ENCODE peak calls at places on chromosomes 6 and 20, in seven cellular contexts. One of them, this sample, is unnamed.

GRCh38 chr6:113464959-113465358 is 392.2 kb upstream of the MARCKS start:
- DNase-seq in aorta: no peak
- DNase-seq in psoas muscle: no peak
- DNase-seq in A549: peak; percentile 3
- DNase-seq in effector memory CD4-positive, alpha-beta T cell: no peak
- DNase-seq in CD8-positive, alpha-beta T cell: no peak
- DNase-seq in cardiac muscle cell: no peak
- DNase-seq in this sample: no peak

GRCh38 chr6:12119085-12119588 is 107.0 kb downstream of the HIVEP1 start:
- DNase-seq in cardiac muscle cell: no peak
- DNase-seq in A549: peak; percentile 28
- DNase-seq in psoas muscle: no peak
- DNase-seq in aorta: no peak
- DNase-seq in effector memory CD4-positive, alpha-beta T cell: peak; percentile 54
- DNase-seq in CD8-positive, alpha-beta T cell: no peak
- DNase-seq in this sample: no peak

GRCh38 chr6:68994561-68994960 is 359.5 kb downstream of the ADGRB3 start:
- DNase-seq in aorta: no peak
- DNase-seq in effector memory CD4-positive, alpha-beta T cell: no peak
- DNase-seq in psoas muscle: no peak
- DNase-seq in CD8-positive, alpha-beta T cell: no peak
- DNase-seq in A549: no peak
- DNase-seq in cardiac muscle cell: no peak
- DNase-seq in this sample: no peak

GRCh38 chr20:6731951-6732580 is 35.4 kb upstream of the BMP2 start:
- DNase-seq in aorta: no peak
- DNase-seq in CD8-positive, alpha-beta T cell: no peak
- DNase-seq in A549: no peak
- DNase-seq in psoas muscle: peak; percentile 52
- DNase-seq in cardiac muscle cell: no peak
- DNase-seq in effector memory CD4-positive, alpha-beta T cell: no peak
- DNase-seq in this sample: no peak

GRCh38 chr6:357791-358341 is 33.7 kb upstream of the IRF4 start:
- DNase-seq in CD8-positive, alpha-beta T cell: no peak
- DNase-seq in effector memory CD4-positive, alpha-beta T cell: no peak
- DNase-seq in aorta: no peak
- DNase-seq in A549: no peak
- DNase-seq in cardiac muscle cell: no peak
- DNase-seq in psoas muscle: no peak
- DNase-seq in this sample: no peak

GRCh38 chr6:70241991-70242420 is 60.9 kb downstream of the COL9A1 start:
- DNase-seq in CD8-positive, alpha-beta T cell: no peak
- DNase-seq in psoas muscle: no peak
- DNase-seq in aorta: no peak
- DNase-seq in A549: no peak
- DNase-seq in effector memory CD4-positive, alpha-beta T cell: no peak
- DNase-seq in cardiac muscle cell: no peak
- DNase-seq in this sample: no peak

GRCh38 chr6:88124925-88125557 is 41.1 kb downstream of the CNR1 start:
- DNase-seq in cardiac muscle cell: no peak
- DNase-seq in effector memory CD4-positive, alpha-beta T cell: no peak
- DNase-seq in psoas muscle: no peak
- DNase-seq in A549: no peak
- DNase-seq in CD8-positive, alpha-beta T cell: no peak
- DNase-seq in aorta: no peak
- DNase-seq in this sample: no peak

GRCh38 chr6:95658896-95659295 is 81.6 kb downstream of the MANEA start:
- DNase-seq in psoas muscle: no peak
- DNase-seq in A549: no peak
- DNase-seq in aorta: no peak
- DNase-seq in cardiac muscle cell: no peak
- DNase-seq in effector memory CD4-positive, alpha-beta T cell: no peak
- DNase-seq in CD8-positive, alpha-beta T cell: no peak
- DNase-seq in this sample: no peak

GRCh38 chr6:133432021-133432989 is 191.1 kb downstream of the EYA4 start:
- DNase-seq in aorta: no peak
- DNase-seq in A549: no peak
- DNase-seq in cardiac muscle cell: no peak
- DNase-seq in CD8-positive, alpha-beta T cell: no peak
- DNase-seq in psoas muscle: peak; percentile 41
- DNase-seq in effector memory CD4-positive, alpha-beta T cell: no peak
- DNase-seq in this sample: no peak

GRCh38 chr6:111274593-111275217 is 187.4 kb downstream of the SLC16A10 start:
- DNase-seq in effector memory CD4-positive, alpha-beta T cell: no peak
- DNase-seq in aorta: no peak
- DNase-seq in CD8-positive, alpha-beta T cell: no peak
- DNase-seq in A549: no peak
- DNase-seq in psoas muscle: no peak
- DNase-seq in cardiac muscle cell: no peak
- DNase-seq in this sample: no peak

GRCh38 chr6:100257661-100258395 is 206.9 kb downstream of the SIM1 start:
- DNase-seq in psoas muscle: no peak
- DNase-seq in effector memory CD4-positive, alpha-beta T cell: no peak
- DNase-seq in aorta: no peak
- DNase-seq in A549: peak; percentile 46
- DNase-seq in CD8-positive, alpha-beta T cell: no peak
- DNase-seq in cardiac muscle cell: no peak
- DNase-seq in this sample: peak; percentile 66

GRCh38 chr20:5000263-5001173 is 792 bp downstream of the SLC23A2 start:
- DNase-seq in effector memory CD4-positive, alpha-beta T cell: peak; percentile 0
- DNase-seq in cardiac muscle cell: peak; percentile 27
- DNase-seq in CD8-positive, alpha-beta T cell: peak; percentile 55
- DNase-seq in A549: no peak
- DNase-seq in psoas muscle: peak; percentile 50
- DNase-seq in aorta: peak; percentile 79
- DNase-seq in this sample: no peak

GRCh38 chr6:118705799-118706481 is 54.5 kb upstream of the CEP85L start:
- DNase-seq in effector memory CD4-positive, alpha-beta T cell: no peak
- DNase-seq in psoas muscle: no peak
- DNase-seq in CD8-positive, alpha-beta T cell: no peak
- DNase-seq in aorta: no peak
- DNase-seq in cardiac muscle cell: peak; percentile 23
- DNase-seq in A549: no peak
- DNase-seq in this sample: peak; percentile 50

GRCh38 chr6:72425003-72425681 is 196.7 kb upstream of the KCNQ5 start:
- DNase-seq in psoas muscle: no peak
- DNase-seq in A549: no peak
- DNase-seq in cardiac muscle cell: no peak
- DNase-seq in aorta: no peak
- DNase-seq in CD8-positive, alpha-beta T cell: no peak
- DNase-seq in effector memory CD4-positive, alpha-beta T cell: no peak
- DNase-seq in this sample: no peak

GRCh38 chr6:21381336-21381963 is 212.1 kb upstream of the SOX4 start:
- DNase-seq in A549: no peak
- DNase-seq in cardiac muscle cell: no peak
- DNase-seq in psoas muscle: no peak
- DNase-seq in aorta: no peak
- DNase-seq in CD8-positive, alpha-beta T cell: no peak
- DNase-seq in effector memory CD4-positive, alpha-beta T cell: no peak
- DNase-seq in this sample: no peak

GRCh38 chr6:91273729-91274128 is 686.9 kb upstream of the MAP3K7 start:
- DNase-seq in effector memory CD4-positive, alpha-beta T cell: no peak
- DNase-seq in CD8-positive, alpha-beta T cell: no peak
- DNase-seq in cardiac muscle cell: no peak
- DNase-seq in aorta: no peak
- DNase-seq in psoas muscle: peak; percentile 17
- DNase-seq in A549: no peak
- DNase-seq in this sample: no peak

GRCh38 chr20:58433759-58434158 is 44.7 kb downstream of the VAPB start:
- DNase-seq in CD8-positive, alpha-beta T cell: no peak
- DNase-seq in aorta: no peak
- DNase-seq in cardiac muscle cell: no peak
- DNase-seq in A549: no peak
- DNase-seq in effector memory CD4-positive, alpha-beta T cell: no peak
- DNase-seq in psoas muscle: no peak
- DNase-seq in this sample: peak; percentile 57

GRCh38 chr20:44404204-44405181 is 49.0 kb downstream of the HNF4A start:
- DNase-seq in aorta: no peak
- DNase-seq in cardiac muscle cell: no peak
- DNase-seq in effector memory CD4-positive, alpha-beta T cell: no peak
- DNase-seq in A549: no peak
- DNase-seq in CD8-positive, alpha-beta T cell: no peak
- DNase-seq in psoas muscle: no peak
- DNase-seq in this sample: no peak

GRCh38 chr20:50580016-50580747 is 70.0 kb downstream of the PTPN1 start:
- DNase-seq in psoas muscle: peak; percentile 80
- DNase-seq in cardiac muscle cell: peak; percentile 65
- DNase-seq in effector memory CD4-positive, alpha-beta T cell: no peak
- DNase-seq in CD8-positive, alpha-beta T cell: peak; percentile 67
- DNase-seq in A549: peak; percentile 91
- DNase-seq in aorta: peak; percentile 72
- DNase-seq in this sample: peak; percentile 78
- H3K4me1 ChIP-seq in psoas muscle: peaks cover 28% of the 10 kb centered on the region
- H3K4me1 ChIP-seq in cardiac muscle cell: no peaks in the 10 kb centered on the region
- H3K4me1 ChIP-seq in effector memory CD4-positive, alpha-beta T cell: no peaks in the 10 kb centered on the region
- H3K4me1 ChIP-seq in CD8-positive, alpha-beta T cell: no peaks in the 10 kb centered on the region
- H3K4me1 ChIP-seq in A549: no peaks in the 10 kb centered on the region
- H3K4me1 ChIP-seq in aorta: no peaks in the 10 kb centered on the region
- H3K4me1 ChIP-seq in this sample: no peaks in the 10 kb centered on the region

DNA sequence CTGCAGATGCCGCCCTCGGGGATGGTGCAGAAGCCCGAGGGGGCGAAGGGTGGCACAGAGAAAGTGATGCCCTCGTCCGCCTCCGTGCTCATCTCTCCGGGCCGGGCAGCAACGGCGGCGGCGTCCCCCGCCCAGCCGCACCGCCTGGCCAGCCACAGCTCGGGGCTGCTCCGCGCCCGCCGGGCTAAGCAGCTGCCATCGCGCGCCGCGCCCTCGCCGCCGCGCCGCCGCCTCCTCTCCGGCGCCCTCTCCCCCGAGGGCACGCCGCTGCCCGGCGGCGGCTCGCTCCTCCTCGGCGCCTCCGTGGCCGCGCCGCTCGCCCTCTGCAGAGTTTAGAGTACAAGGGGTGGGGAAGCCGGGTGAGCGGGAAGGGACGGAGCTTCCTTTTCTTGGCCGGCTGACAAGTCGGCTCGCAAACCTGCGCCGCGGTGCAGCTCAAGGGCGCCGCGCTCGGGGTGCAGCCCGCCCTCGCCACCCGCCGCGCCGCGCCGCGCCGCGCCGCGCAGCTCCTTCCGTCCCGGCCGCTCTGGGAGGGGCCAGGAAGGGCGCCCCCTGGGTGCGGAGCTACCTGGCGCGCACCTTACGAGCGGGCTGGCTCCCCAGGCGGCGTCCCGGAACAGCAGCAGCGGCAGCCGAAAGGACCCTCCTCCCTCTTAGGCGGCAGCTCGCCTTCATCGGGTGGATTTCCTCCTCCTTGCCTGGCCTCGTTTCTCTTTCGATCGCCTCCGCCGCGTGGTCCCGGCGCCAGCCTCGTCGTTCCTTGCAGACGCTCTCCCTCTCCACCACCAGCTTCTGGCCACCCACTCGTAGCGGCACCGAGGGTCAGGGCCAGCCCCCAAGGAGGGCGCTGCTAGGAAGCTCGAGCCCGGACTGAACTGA is at the start of gene MAP3K5:
- DNase-seq in A549: peak; percentile 35
- DNase-seq in effector memory CD4-positive, alpha-beta T cell: peak; percentile 85
- DNase-seq in psoas muscle: peak; percentile 80
- DNase-seq in CD8-positive, alpha-beta T cell: peak; percentile 96
- DNase-seq in cardiac muscle cell: peak; percentile 80
- DNase-seq in aorta: peak; percentile 91
- DNase-seq in this sample: peak; percentile 79
- H3K27ac ChIP-seq in A549: peak within 1 kb of the TSS; percentile 95
- H3K27ac ChIP-seq in effector memory CD4-positive, alpha-beta T cell: peak within 1 kb of the TSS; percentile 99
- H3K27ac ChIP-seq in psoas muscle: peak within 1 kb of the TSS; percentile 95
- H3K27ac ChIP-seq in CD8-positive, alpha-beta T cell: peak within 1 kb of the TSS; percentile 96
- H3K27ac ChIP-seq in cardiac muscle cell: no peak within 1 kb of the TSS
- H3K27ac ChIP-seq in aorta: peak within 1 kb of the TSS; percentile 89
- H3K27ac ChIP-seq in this sample: peak within 1 kb of the TSS; percentile 71

GRCh38 chr6:56765494-56765893 is 122.8 kb upstream of the DST start:
- DNase-seq in effector memory CD4-positive, alpha-beta T cell: no peak
- DNase-seq in cardiac muscle cell: no peak
- DNase-seq in aorta: no peak
- DNase-seq in CD8-positive, alpha-beta T cell: no peak
- DNase-seq in psoas muscle: no peak
- DNase-seq in A549: no peak
- DNase-seq in this sample: no peak
- H3K4me1 ChIP-seq in effector memory CD4-positive, alpha-beta T cell: no peaks in the 10 kb centered on the region
- H3K4me1 ChIP-seq in cardiac muscle cell: no peaks in the 10 kb centered on the region
- H3K4me1 ChIP-seq in aorta: peaks cover 4% of the 10 kb centered on the region
- H3K4me1 ChIP-seq in CD8-positive, alpha-beta T cell: no peaks in the 10 kb centered on the region
- H3K4me1 ChIP-seq in psoas muscle: peaks cover 61% of the 10 kb centered on the region
- H3K4me1 ChIP-seq in A549: peaks cover 50% of the 10 kb centered on the region
- H3K4me1 ChIP-seq in this sample: peaks cover 36% of the 10 kb centered on the region

GRCh38 chr20:56467969-56468316 is 484 bp upstream of the RTF2 start:
- DNase-seq in aorta: no peak
- DNase-seq in A549: no peak
- DNase-seq in effector memory CD4-positive, alpha-beta T cell: no peak
- DNase-seq in CD8-positive, alpha-beta T cell: no peak
- DNase-seq in psoas muscle: no peak
- DNase-seq in cardiac muscle cell: no peak
- DNase-seq in this sample: no peak

GRCh38 chr20:56465997-56466396 is 2.4 kb upstream of the RTF2 start:
- DNase-seq in A549: no peak
- DNase-seq in aorta: no peak
- DNase-seq in CD8-positive, alpha-beta T cell: no peak
- DNase-seq in psoas muscle: no peak
- DNase-seq in effector memory CD4-positive, alpha-beta T cell: no peak
- DNase-seq in cardiac muscle cell: no peak
- DNase-seq in this sample: no peak

GRCh38 chr20:56468317-56469076 is at the start of gene RTF2:
- DNase-seq in effector memory CD4-positive, alpha-beta T cell: peak; percentile 94
- DNase-seq in aorta: peak; percentile 96
- DNase-seq in A549: peak; percentile 74
- DNase-seq in CD8-positive, alpha-beta T cell: peak; percentile 99
- DNase-seq in psoas muscle: peak; percentile 95
- DNase-seq in cardiac muscle cell: peak; percentile 95
- DNase-seq in this sample: peak; percentile 86

GRCh38 chr20:56463428-56463827 is 5.0 kb upstream of the RTF2 start:
- DNase-seq in cardiac muscle cell: no peak
- DNase-seq in CD8-positive, alpha-beta T cell: no peak
- DNase-seq in aorta: no peak
- DNase-seq in psoas muscle: no peak
- DNase-seq in A549: no peak
- DNase-seq in effector memory CD4-positive, alpha-beta T cell: peak; percentile 8
- DNase-seq in this sample: no peak

GRCh38 chr20:56469077-56469449 is 636 bp downstream of the RTF2 start:
- DNase-seq in effector memory CD4-positive, alpha-beta T cell: no peak
- DNase-seq in CD8-positive, alpha-beta T cell: no peak
- DNase-seq in psoas muscle: no peak
- DNase-seq in aorta: no peak
- DNase-seq in A549: no peak
- DNase-seq in cardiac muscle cell: no peak
- DNase-seq in this sample: no peak
- H3K27ac ChIP-seq in effector memory CD4-positive, alpha-beta T cell: peak overlapping the region; percentile 92
- H3K27ac ChIP-seq in CD8-positive, alpha-beta T cell: peak overlapping the region; percentile 95
- H3K27ac ChIP-seq in psoas muscle: peak overlapping the region; percentile 82
- H3K27ac ChIP-seq in aorta: no peak overlapping the region
- H3K27ac ChIP-seq in A549: peak overlapping the region; percentile 72
- H3K27ac ChIP-seq in cardiac muscle cell: peak overlapping the region; percentile 75
- H3K27ac ChIP-seq in this sample: peak overlapping the region; percentile 73

DNA sequence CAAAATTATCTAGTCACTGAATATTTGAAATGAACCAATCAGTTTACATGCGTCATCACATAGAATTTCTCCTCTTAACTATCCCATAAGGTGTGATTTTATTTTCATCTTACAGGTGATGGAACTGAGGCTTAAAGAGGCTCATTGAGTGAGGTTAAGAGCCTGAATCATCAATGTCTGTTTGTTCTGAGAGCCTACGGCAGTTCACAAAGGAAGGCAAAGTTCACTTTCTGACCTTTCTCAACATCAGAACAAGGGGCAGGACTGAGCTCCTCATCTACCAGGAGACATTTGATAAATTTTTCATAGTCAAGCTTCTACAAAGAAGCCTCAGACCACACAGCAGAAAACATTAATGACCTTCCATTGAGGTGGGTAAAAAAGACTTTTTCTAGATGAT is 54.9 kb upstream of the OLIG3 start:
- DNase-seq in cardiac muscle cell: no peak
- DNase-seq in aorta: no peak
- DNase-seq in CD8-positive, alpha-beta T cell: no peak
- DNase-seq in psoas muscle: no peak
- DNase-seq in A549: no peak
- DNase-seq in effector memory CD4-positive, alpha-beta T cell: no peak
- DNase-seq in this sample: no peak
- H3K4me1 ChIP-seq in cardiac muscle cell: peaks cover 7% of the 10 kb centered on the region
- H3K4me1 ChIP-seq in aorta: no peaks in the 10 kb centered on the region
- H3K4me1 ChIP-seq in CD8-positive, alpha-beta T cell: no peaks in the 10 kb centered on the region
- H3K4me1 ChIP-seq in psoas muscle: no peaks in the 10 kb centered on the region
- H3K4me1 ChIP-seq in A549: no peaks in the 10 kb centered on the region
- H3K4me1 ChIP-seq in effector memory CD4-positive, alpha-beta T cell: no peaks in the 10 kb centered on the region
- H3K4me1 ChIP-seq in this sample: no peaks in the 10 kb centered on the region